ENCODE peak calls at places on chromosome 11, in nine cellular contexts. V is AML-193; M is amniotic stem cell; R is NT2/D1; X is hepatic stellate cell; J is activated T-helper 2 cell treated with anti-CD3 and anti-CD28 coated beads, Interferon-gamma antibody, Interleukin-2, Interleukin-4, amounts not matched to agents 10 μg/mL and 5 μg/mL and 100 μg/mL, durations not matched to agents 14 hours and 24 hours and 36 hours; W is T follicular helper cell; D is ovary; L is CD8-positive, alpha-beta T cell. K is an unnamed sample.

GRCh38 chr11:92709329-92709728 is 260.1 kb upstream of the MTNR1B start:
- DNase-seq in V (no peak), M (no peak), R (no peak), X (no peak), J (no peak), W (no peak), D (no peak), L (no peak), K (no peak)

GRCh38 chr11:64763804-64764611 is 4.2 kb upstream of the PYGM start:
- DNase-seq in V (no peak), M (no peak), R (no peak), X (no peak), J (peak), W (no peak), D (no peak), L (peak), K (no peak)

GRCh38 chr11:112280268-112281126 is 19.8 kb upstream of the PLET1 start:
- DNase-seq in V (peak), M (peak), R (peak), X (peak), J (peak), W (peak), D (peak), L (peak), K (peak)

GRCh38 chr11:117551761-117552343 is 224.2 kb downstream of the CEP164 start:
- DNase-seq in V (no peak), M (no peak), R (no peak), X (no peak), J (no peak), W (no peak), D (no peak), L (no peak), K (no peak)

GRCh38 chr11:125790825-125791224 is 2.9 kb downstream of the PATE3 start:
- DNase-seq in V (no peak), M (no peak), R (no peak), X (no peak), J (no peak), W (no peak), D (no peak), L (no peak), K (no peak)

GRCh38 chr11:31997955-31998354 is 92.9 kb upstream of the RCN1 start:
- DNase-seq in V (no peak), M (no peak), R (no peak), X (no peak), J (no peak), W (no peak), D (no peak), L (no peak), K (no peak)

GRCh38 chr11:2536440-2536989 is 91.7 kb downstream of the KCNQ1 start:
- DNase-seq in V (no peak), M (no peak), R (no peak), X (no peak), J (no peak), W (no peak), D (peak), L (no peak), K (no peak)

GRCh38 chr11:19573666-19574065 is 139.0 kb upstream of the NAV2 start:
- DNase-seq in V (no peak), M (no peak), R (no peak), X (no peak), J (no peak), W (no peak), D (no peak), L (no peak), K (no peak)

GRCh38 chr11:95505927-95506426 is 275.0 kb upstream of the SESN3 start:
- DNase-seq in V (no peak), M (peak), R (no peak), X (peak), J (no peak), W (no peak), D (no peak), L (no peak), K (no peak)

GRCh38 chr11:71245601-71246391 is 6.6 kb downstream of the SHANK2 start:
- DNase-seq in V (no peak), M (no peak), R (no peak), X (no peak), J (no peak), W (no peak), D (no peak), L (no peak), K (no peak)

GRCh38 chr11:123479048-123479837 is 49.2 kb downstream of the GRAMD1B start:
- DNase-seq in V (peak), M (no peak), R (no peak), X (no peak), J (no peak), W (no peak), D (no peak), L (no peak), K (no peak)

GRCh38 chr11:71931245-71931602 is 2.4 kb downstream of the RNF121 start:
- DNase-seq in V (no peak), M (no peak), R (no peak), X (no peak), J (no peak), W (no peak), D (no peak), L (no peak), K (no peak)

GRCh38 chr11:85517272-85517671 is 109.9 kb downstream of the DLG2 start:
- DNase-seq in V (no peak), M (no peak), R (no peak), X (no peak), J (no peak), W (no peak), D (no peak), L (no peak), K (no peak)

GRCh38 chr11:117315285-117316196 is 515 bp downstream of the BACE1 start:
- DNase-seq in V (no peak), M (no peak), R (no peak), X (peak), J (no peak), W (no peak), D (no peak), L (no peak), K (no peak)

GRCh38 chr11:19714387-19715363 is 2.0 kb downstream of the NAV2 start:
- DNase-seq in V (no peak), M (no peak), R (no peak), X (peak), J (no peak), W (no peak), D (no peak), L (no peak), K (no peak)

GRCh38 chr11:122023614-122024250 is 92.3 kb downstream of the BLID start:
- DNase-seq in V (no peak), M (no peak), R (no peak), X (no peak), J (no peak), W (no peak), D (no peak), L (no peak), K (no peak)

GRCh38 chr11:34250732-34251639 is 106.8 kb downstream of the ABTB2 start:
- DNase-seq in V (no peak), M (no peak), R (no peak), X (peak), J (peak), W (peak), D (no peak), L (peak), K (peak)

K was measured in GM12892.